ENCODE peak calls at places on chromosomes 1 and 21, in ten cellular contexts. F is body of pancreas, T is immature natural killer cell, Y is NCI-H345, U is AG04450, Q is iPS-NIHi11, Z is cardiac septum, H is left ventricle myocardium superior, J is GM13977, A is NCI-H446. P is an unnamed sample.

GRCh38 chr1:208265525-208265924 is 21.3 kb upstream of the PLXNA2 start:
- DNase-seq in H (no peak), J (no peak), A (no peak), Y (no peak), Z (no peak), F (no peak), Q (no peak), U (no peak), T (no peak), P (no peak)

GRCh38 chr1:94334156-94334555 is 84.0 kb upstream of the ABCD3 start:
- DNase-seq in Q (no peak), F (no peak), Z (no peak), T (no peak), U (no peak), Y (no peak), H (no peak), A (no peak), J (no peak), P (no peak)

GRCh38 chr1:231064418-231064817 is 24.4 kb upstream of the FAM89A start:
- DNase-seq in A (no peak), Z (no peak), Q (no peak), F (no peak), H (no peak), Y (no peak), J (no peak), T (no peak), U (no peak), P (no peak)

GRCh38 chr1:75723989-75724471 is 479 bp upstream of the ACADM start:
- DNase-seq in U (peak; percentile 32), T (peak; percentile 73), H (peak; percentile 91), Z (peak; percentile 91), J (peak; percentile 81), Q (peak; percentile 89), A (no peak), Y (peak; percentile 83), F (peak; percentile 84), P (peak; percentile 90)

GRCh38 chr1:162892916-162893714 is 32.1 kb upstream of the CCDC190 start:
- DNase-seq in A (no peak), H (no peak), F (no peak), Y (no peak), Z (no peak), J (no peak), U (no peak), Q (peak; percentile 20), T (no peak), P (no peak)

GRCh38 chr1:163094589-163094988 is 25.4 kb downstream of the RGS4 start:
- DNase-seq in F (no peak), Y (no peak), H (no peak), U (no peak), Z (no peak), A (no peak), J (no peak), T (no peak), Q (no peak), P (no peak)

GRCh38 chr1:173503391-173503790 is 26.3 kb downstream of the PRDX6 start:
- DNase-seq in U (peak; percentile 32), A (peak; percentile 42), J (no peak), T (no peak), Z (no peak), Q (no peak), Y (peak; percentile 54), H (no peak), F (no peak), P (no peak)

GRCh38 chr1:39671793-39672550 is at the start of gene NT5C1A:
- DNase-seq in F (peak; percentile 55), T (peak; percentile 8), U (no peak), A (no peak), J (peak; percentile 70), Q (peak; percentile 77), H (peak; percentile 83), Y (peak; percentile 19), Z (no peak), P (no peak)

GRCh38 chr1:212432163-212432705 is 486 bp upstream of the NENF start:
- DNase-seq in A (no peak), H (no peak), T (no peak), Q (no peak), F (no peak), Y (no peak), U (no peak), Z (no peak), J (no peak), P (no peak)

GRCh38 chr21:17388226-17388625 is 124.6 kb upstream of the CXADR start:
- DNase-seq in T (no peak), H (no peak), A (peak; percentile 55), Y (peak; percentile 72), Z (no peak), F (peak; percentile 4), U (no peak), J (no peak), Q (no peak), P (no peak)

GRCh38 chr1:213444224-213444623 is 393.2 kb downstream of the RPS6KC1 start:
- DNase-seq in J (no peak), Z (no peak), F (no peak), H (no peak), T (no peak), Q (no peak), Y (no peak), U (no peak), A (no peak), P (no peak)

GRCh38 chr1:3651939-3652537 is at the start of gene TP73:
- DNase-seq in J (peak; percentile 84), Y (peak; percentile 63), H (no peak), Z (no peak), U (no peak), Q (peak; percentile 71), T (no peak), F (no peak), A (peak; percentile 44), P (no peak)

GRCh38 chr1:97144527-97144926 is 422.9 kb downstream of the PTBP2 start:
- DNase-seq in Z (no peak), A (no peak), J (no peak), U (no peak), Y (no peak), T (no peak), Q (no peak), H (no peak), F (no peak), P (no peak)

GRCh38 chr1:43774359-43774758 is 67.0 kb downstream of the ST3GAL3 start:
- DNase-seq in Y (no peak), J (no peak), U (peak; percentile 36), T (no peak), H (no peak), F (no peak), Z (no peak), A (no peak), Q (no peak), P (no peak)

GRCh38 chr1:19398309-19398760 is 86.2 kb downstream of the SLC66A1 start:
- DNase-seq in U (peak; percentile 90), A (no peak), T (no peak), J (no peak), Q (no peak), F (peak; percentile 49), Z (no peak), H (no peak), Y (no peak), P (no peak)

GRCh38 chr1:35316264-35316663 is 47.8 kb downstream of the ZMYM4 start:
- DNase-seq in Z (no peak), Q (no peak), A (no peak), H (no peak), Y (no peak), J (no peak), F (no peak), U (no peak), T (no peak), P (no peak)